ENCODE peak calls at places on chromosome 9, in six cellular contexts. C is activated T-cell treated with anti-CD3 and anti-CD28 coated beads, Interleukin-2, amount 50 U/mL, for 4 hours; U is lower lobe of right lung; F is left lung; G is RWPE2; A is right cardiac atrium. X is an unnamed sample.

GRCh38 chr9:128742401-128742800 is 18.5 kb upstream of the ZDHHC12 start:
- ATAC-seq in F (no peak), C (no peak), G (no peak), U (no peak), A (peak; percentile 43), X (peak; percentile 26)

GRCh38 chr9:136512651-136513066 is 29.8 kb upstream of the SEC16A start:
- ATAC-seq in A (peak; percentile 39), C (peak; percentile 72), F (peak; percentile 20), G (peak; percentile 40), U (peak; percentile 27), X (peak; percentile 40)

GRCh38 chr9:90078988-90079457 is 474.2 kb downstream of the GADD45G start:
- ATAC-seq in G (no peak), F (no peak), C (no peak), U (no peak), A (no peak), X (no peak)

GRCh38 chr9:8020161-8020560 is 220.6 kb upstream of the DMAC1 start:
- ATAC-seq in F (no peak), C (no peak), U (no peak), G (no peak), A (no peak), X (no peak)

GRCh38 chr9:92807031-92807756 is 42.6 kb upstream of the BICD2 start:
- ATAC-seq in C (no peak), G (no peak), F (no peak), U (no peak), A (no peak), X (no peak)

GRCh38 chr9:112002847-112003457 is 106.3 kb downstream of the UGCG start:
- ATAC-seq in A (no peak), G (no peak), C (peak; percentile 3), F (no peak), U (no peak), X (no peak)

GRCh38 chr9:90900130-90900529 is 98.5 kb downstream of the SYK start:
- ATAC-seq in G (no peak), A (peak; percentile 84), U (no peak), F (no peak), C (no peak), X (no peak)

GRCh38 chr9:133844876-133845658 is 106.9 kb upstream of the SARDH start:
- ATAC-seq in F (peak; percentile 78), A (peak; percentile 92), U (peak; percentile 81), G (no peak), C (no peak), X (peak; percentile 15)

GRCh38 chr9:80163889-80164288 is 592.1 kb downstream of the TLE4 start:
- ATAC-seq in U (no peak), C (no peak), F (no peak), G (no peak), A (no peak), X (no peak)

GRCh38 chr9:122015165-122015821 is 77.8 kb downstream of the TTLL11 start:
- ATAC-seq in U (no peak), G (no peak), C (no peak), F (no peak), A (peak; percentile 19), X (no peak)

GRCh38 chr9:16058131-16058549 is 505.3 kb downstream of the CCDC171 start:
- ATAC-seq in F (no peak), U (no peak), C (peak; percentile 28), G (peak; percentile 71), A (no peak), X (no peak)

GRCh38 chr9:108211576-108211975 is 644.2 kb downstream of the ACTL7B start:
- ATAC-seq in C (no peak), F (no peak), U (no peak), A (no peak), G (no peak), X (no peak)

GRCh38 chr9:137899551-137900360 is 22.2 kb downstream of the CACNA1B start:
- ATAC-seq in C (no peak), G (no peak), F (no peak), U (no peak), A (no peak), X (no peak)

GRCh38 chr9:128554155-128554862 is 1.9 kb downstream of the SPTAN1 start:
- ATAC-seq in F (peak; percentile 14), U (peak; percentile 22), A (peak; percentile 36), C (no peak), G (peak; percentile 73), X (peak; percentile 15)

GRCh38 chr9:91034976-91035824 is 233.6 kb downstream of the SYK start:
- ATAC-seq in C (no peak), G (no peak), A (no peak), F (no peak), U (no peak), X (no peak)

GRCh38 chr9:88979021-88979420 is 12.2 kb upstream of the S1PR3 start:
- ATAC-seq in A (no peak), G (no peak), U (no peak), C (no peak), F (no peak), X (no peak)

GRCh38 chr9:111190352-111190751 is 139.7 kb downstream of the OR2K2 start:
- ATAC-seq in F (no peak), G (no peak), A (no peak), U (no peak), C (no peak), X (no peak)

GRCh38 chr9:131276891-131277672 is 772 bp upstream of the FAM78A start:
- ATAC-seq in G (no peak), U (no peak), C (peak; percentile 46), F (no peak), A (peak; percentile 3), X (peak; percentile 8)

GRCh38 chr9:135516132-135516860 is 4.9 kb upstream of the LCN1 start:
- ATAC-seq in C (no peak), A (no peak), G (no peak), F (no peak), U (no peak), X (no peak)

GRCh38 chr9:124372038-124372437 is 43.2 kb downstream of the PSMB7 start:
- ATAC-seq in U (no peak), F (no peak), G (no peak), C (no peak), A (no peak), X (no peak)

GRCh38 chr9:18922161-18922910 is 110.7 kb downstream of the SAXO1 start:
- ATAC-seq in C (no peak), F (no peak), G (no peak), U (no peak), A (peak; percentile 39), X (no peak)

GRCh38 chr9:100084734-100085133 is 14.1 kb downstream of the ERP44 start:
- ATAC-seq in A (no peak), G (no peak), U (no peak), F (no peak), C (peak; percentile 78), X (no peak)

GRCh38 chr9:88696501-88696900 is 161.5 kb downstream of the NXNL2 start:
- ATAC-seq in F (no peak), U (no peak), C (no peak), A (no peak), G (no peak), X (no peak)

GRCh38 chr9:131290039-131290766 is 680 bp downstream of the PLPP7 start:
- ATAC-seq in G (no peak), A (peak; percentile 43), U (peak; percentile 37), F (peak; percentile 8), C (no peak), X (no peak)

GRCh38 chr9:38079410-38080105 is 10.5 kb upstream of the SHB start:
- ATAC-seq in F (peak; percentile 31), G (no peak), U (peak; percentile 54), A (no peak), C (no peak), X (peak; percentile 24)

GRCh38 chr9:21788752-21789151 is 13.7 kb upstream of the MTAP start:
- ATAC-seq in U (peak; percentile 91), C (no peak), F (peak; percentile 80), A (no peak), G (peak; percentile 43), X (no peak)

GRCh38 chr9:22060831-22061383 is 51.8 kb upstream of the CDKN2B start:
- ATAC-seq in F (peak; percentile 62), G (no peak), C (no peak), U (peak; percentile 44), A (peak; percentile 73), X (no peak)

GRCh38 chr9:110545705-110546104 is 33.8 kb downstream of the SVEP1 start:
- ATAC-seq in C (no peak), A (peak; percentile 25), U (no peak), F (no peak), G (no peak), X (no peak)

GRCh38 chr9:117744856-117745389 is 40.7 kb downstream of the TLR4 start:
- ATAC-seq in A (peak; percentile 89), F (no peak), C (no peak), U (peak; percentile 36), G (peak; percentile 76), X (no peak)

GRCh38 chr9:98627291-98627690 is 81.4 kb downstream of the GABBR2 start:
- ATAC-seq in F (no peak), C (no peak), U (no peak), G (no peak), A (no peak), X (no peak)

GRCh38 chr9:120482424-120483186 is 97.4 kb downstream of the CDK5RAP2 start:
- ATAC-seq in F (no peak), U (no peak), A (peak; percentile 56), C (no peak), G (no peak), X (peak; percentile 63)

X was measured in esophagus mucosa.